ENCODE peak calls at places on chromosomes 4 and X, in six cellular contexts. One of them, this sample, is unnamed. For H3K79me1, the result is how much of the 10 kb centered on the place peaks cover.

GRCh38 chr4:78057135-78057599 is at the start of gene FRAS1:
- DNase-seq in neuronal stem cell: peak
- DNase-seq in IMR-90: no peak
- DNase-seq in H9: peak
- DNase-seq in mesendoderm: peak
- DNase-seq in mesenchymal stem cell: peak
- DNase-seq in this sample: peak

GRCh38 chr4:83535520-83535944 is 376 bp upstream of the GPAT3 start:
- DNase-seq in mesenchymal stem cell: peak
- DNase-seq in mesendoderm: peak
- DNase-seq in H9: peak
- DNase-seq in neuronal stem cell: peak
- DNase-seq in IMR-90: peak
- DNase-seq in this sample: peak

GRCh38 chr4:185524888-185525863 is 10.1 kb downstream of the PDLIM3 start:
- DNase-seq in mesendoderm: no peak
- DNase-seq in mesenchymal stem cell: peak
- DNase-seq in H9: no peak
- DNase-seq in IMR-90: peak
- DNase-seq in neuronal stem cell: no peak
- DNase-seq in this sample: no peak

GRCh38 chr4:78031457-78031856 is 25.7 kb upstream of the FRAS1 start:
- DNase-seq in IMR-90: no peak
- DNase-seq in mesendoderm: no peak
- DNase-seq in H9: no peak
- DNase-seq in mesenchymal stem cell: no peak
- DNase-seq in neuronal stem cell: no peak
- DNase-seq in this sample: no peak

GRCh38 chrX:83469551-83469950 is 38.5 kb upstream of the POU3F4 start:
- DNase-seq in IMR-90: peak
- DNase-seq in mesenchymal stem cell: no peak
- DNase-seq in H9: peak
- DNase-seq in mesendoderm: peak
- DNase-seq in neuronal stem cell: no peak
- DNase-seq in this sample: no peak

GRCh38 chrX:111083101-111083500 is 12.9 kb upstream of the PAK3 start:
- DNase-seq in IMR-90: no peak
- DNase-seq in neuronal stem cell: no peak
- DNase-seq in mesenchymal stem cell: no peak
- DNase-seq in H9: no peak
- DNase-seq in mesendoderm: no peak
- DNase-seq in this sample: no peak

GRCh38 chrX:23898412-23898959 is 9.3 kb downstream of the APOO start:
- DNase-seq in H9: no peak
- DNase-seq in neuronal stem cell: no peak
- DNase-seq in mesenchymal stem cell: peak
- DNase-seq in IMR-90: peak
- DNase-seq in mesendoderm: no peak
- DNase-seq in this sample: no peak

GRCh38 chr4:14008494-14008893 is 381.0 kb upstream of the BOD1L1 start:
- DNase-seq in H9: no peak
- DNase-seq in mesendoderm: no peak
- DNase-seq in IMR-90: no peak
- DNase-seq in mesenchymal stem cell: no peak
- DNase-seq in neuronal stem cell: no peak
- DNase-seq in this sample: no peak

GRCh38 chr4:21451032-21451431 is 497.5 kb downstream of the KCNIP4 start:
- DNase-seq in H9: no peak
- DNase-seq in mesendoderm: peak
- DNase-seq in neuronal stem cell: no peak
- DNase-seq in IMR-90: peak
- DNase-seq in mesenchymal stem cell: peak
- DNase-seq in this sample: no peak

GRCh38 chrX:44935640-44936039 is 62.7 kb downstream of the KDM6A start:
- DNase-seq in mesendoderm: no peak
- DNase-seq in H9: no peak
- DNase-seq in mesenchymal stem cell: no peak
- DNase-seq in IMR-90: no peak
- DNase-seq in neuronal stem cell: no peak
- DNase-seq in this sample: no peak

GRCh38 chr4:4761128-4761991 is 98.1 kb upstream of the MSX1 start:
- DNase-seq in neuronal stem cell: peak
- DNase-seq in H9: peak
- DNase-seq in IMR-90: no peak
- DNase-seq in mesenchymal stem cell: peak
- DNase-seq in mesendoderm: peak
- DNase-seq in this sample: peak

DNA sequence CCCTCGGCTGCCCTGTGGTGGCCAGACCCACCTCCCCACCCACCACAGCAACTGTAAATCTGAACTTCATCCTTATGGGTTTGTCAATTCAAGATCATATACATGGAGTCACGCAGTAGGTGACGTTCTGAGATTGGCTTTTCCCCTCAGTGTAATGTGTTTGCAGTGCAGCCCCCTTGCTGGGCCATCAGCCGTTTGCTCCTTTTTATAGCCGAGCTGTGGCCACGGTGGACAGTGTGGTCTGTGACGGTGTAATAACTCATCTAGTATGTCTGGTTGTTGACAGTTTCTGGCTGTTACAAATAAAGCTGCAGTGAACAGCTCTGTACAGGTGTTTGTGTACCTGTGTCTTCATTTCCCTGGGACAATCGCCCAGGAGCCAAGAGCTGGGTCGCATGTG is 10.7 kb upstream of the HTRA3 start:
- DNase-seq in mesendoderm: no peak
- DNase-seq in mesenchymal stem cell: no peak
- DNase-seq in H9: no peak
- DNase-seq in IMR-90: no peak
- DNase-seq in neuronal stem cell: no peak
- DNase-seq in this sample: no peak
- H3K79me1 ChIP-seq in mesendoderm: under half
- H3K79me1 ChIP-seq in mesenchymal stem cell: under half
- H3K79me1 ChIP-seq in H9: under half
- H3K79me1 ChIP-seq in IMR-90: under half
- H3K79me1 ChIP-seq in neuronal stem cell: under half
- H3K79me1 ChIP-seq in this sample: under half

DNA sequence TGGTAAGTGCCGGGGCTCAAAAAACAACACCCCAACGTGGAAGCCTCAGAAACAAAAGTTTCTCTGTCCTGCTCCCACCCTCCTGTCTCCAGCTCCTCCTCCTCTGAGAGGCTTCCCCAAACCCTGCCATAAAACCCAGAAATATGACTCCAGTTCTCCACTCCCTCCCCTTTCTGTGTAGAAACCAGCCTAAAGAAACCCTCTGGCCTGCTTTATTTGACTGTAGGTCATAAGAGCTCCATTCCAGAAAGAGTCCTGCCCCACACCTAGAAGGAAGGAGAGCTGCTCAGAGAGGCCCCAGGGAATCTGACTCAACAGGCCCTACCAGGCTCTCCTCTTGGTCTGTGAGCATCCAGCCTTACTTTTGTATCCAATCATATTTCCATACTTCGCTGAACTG is 872 bp upstream of the S100P start:
- DNase-seq in mesenchymal stem cell: no peak
- DNase-seq in H9: no peak
- DNase-seq in mesendoderm: no peak
- DNase-seq in IMR-90: peak
- DNase-seq in neuronal stem cell: no peak
- DNase-seq in this sample: no peak
- H3K79me1 ChIP-seq in mesenchymal stem cell: under half
- H3K79me1 ChIP-seq in H9: under half
- H3K79me1 ChIP-seq in mesendoderm: under half
- H3K79me1 ChIP-seq in IMR-90: under half
- H3K79me1 ChIP-seq in neuronal stem cell: under half
- H3K79me1 ChIP-seq in this sample: under half

GRCh38 chr4:173525118-173526033 is 4.7 kb downstream of the HAND2 start:
- DNase-seq in mesendoderm: peak
- DNase-seq in IMR-90: no peak
- DNase-seq in H9: peak
- DNase-seq in mesenchymal stem cell: peak
- DNase-seq in neuronal stem cell: no peak
- DNase-seq in this sample: peak
- H3K79me1 ChIP-seq in mesendoderm: under half
- H3K79me1 ChIP-seq in IMR-90: under half
- H3K79me1 ChIP-seq in H9: under half
- H3K79me1 ChIP-seq in mesenchymal stem cell: under half
- H3K79me1 ChIP-seq in neuronal stem cell: under half
- H3K79me1 ChIP-seq in this sample: under half

GRCh38 chr4:140255467-140255866 is 101.5 kb upstream of the MAML3 start:
- DNase-seq in mesenchymal stem cell: peak
- DNase-seq in mesendoderm: no peak
- DNase-seq in H9: no peak
- DNase-seq in IMR-90: peak
- DNase-seq in neuronal stem cell: no peak
- DNase-seq in this sample: no peak

GRCh38 chr4:140253556-140254027 is 99.6 kb upstream of the MAML3 start:
- DNase-seq in mesendoderm: no peak
- DNase-seq in H9: no peak
- DNase-seq in mesenchymal stem cell: no peak
- DNase-seq in IMR-90: no peak
- DNase-seq in neuronal stem cell: no peak
- DNase-seq in this sample: no peak

GRCh38 chr4:140256335-140256734 is 102.4 kb upstream of the MAML3 start:
- DNase-seq in mesendoderm: peak
- DNase-seq in neuronal stem cell: no peak
- DNase-seq in IMR-90: peak
- DNase-seq in H9: peak
- DNase-seq in mesenchymal stem cell: peak
- DNase-seq in this sample: no peak

GRCh38 chr4:140255919-140256318 is 101.9 kb upstream of the MAML3 start:
- DNase-seq in neuronal stem cell: no peak
- DNase-seq in mesenchymal stem cell: no peak
- DNase-seq in IMR-90: no peak
- DNase-seq in H9: no peak
- DNase-seq in mesendoderm: no peak
- DNase-seq in this sample: no peak

GRCh38 chr4:140254656-140255299 is 100.8 kb upstream of the MAML3 start:
- DNase-seq in mesendoderm: no peak
- DNase-seq in IMR-90: no peak
- DNase-seq in mesenchymal stem cell: peak
- DNase-seq in H9: no peak
- DNase-seq in neuronal stem cell: no peak
- DNase-seq in this sample: no peak
- H3K79me1 ChIP-seq in mesendoderm: under half
- H3K79me1 ChIP-seq in IMR-90: under half
- H3K79me1 ChIP-seq in mesenchymal stem cell: under half
- H3K79me1 ChIP-seq in H9: under half
- H3K79me1 ChIP-seq in neuronal stem cell: under half
- H3K79me1 ChIP-seq in this sample: under half

GRCh38 chr4:10168151-10168550 is 51.6 kb upstream of the WDR1 start:
- DNase-seq in mesenchymal stem cell: no peak
- DNase-seq in neuronal stem cell: no peak
- DNase-seq in mesendoderm: no peak
- DNase-seq in H9: no peak
- DNase-seq in IMR-90: no peak
- DNase-seq in this sample: no peak
- H3K79me1 ChIP-seq in mesenchymal stem cell: under half
- H3K79me1 ChIP-seq in neuronal stem cell: under half
- H3K79me1 ChIP-seq in mesendoderm: under half
- H3K79me1 ChIP-seq in H9: under half
- H3K79me1 ChIP-seq in IMR-90: under half
- H3K79me1 ChIP-seq in this sample: under half

GRCh38 chr4:10285028-10285427 is 168.4 kb upstream of the WDR1 start:
- DNase-seq in IMR-90: no peak
- DNase-seq in mesendoderm: no peak
- DNase-seq in neuronal stem cell: no peak
- DNase-seq in H9: no peak
- DNase-seq in mesenchymal stem cell: no peak
- DNase-seq in this sample: no peak

GRCh38 chr4:10283761-10284160 is 167.2 kb upstream of the WDR1 start:
- DNase-seq in H9: no peak
- DNase-seq in mesenchymal stem cell: no peak
- DNase-seq in neuronal stem cell: no peak
- DNase-seq in IMR-90: no peak
- DNase-seq in mesendoderm: no peak
- DNase-seq in this sample: no peak

GRCh38 chr4:10279261-10279660 is 162.7 kb upstream of the WDR1 start:
- DNase-seq in IMR-90: no peak
- DNase-seq in neuronal stem cell: no peak
- DNase-seq in mesenchymal stem cell: no peak
- DNase-seq in mesendoderm: no peak
- DNase-seq in H9: no peak
- DNase-seq in this sample: no peak

GRCh38 chr4:10278071-10278470 is 161.5 kb upstream of the WDR1 start:
- DNase-seq in H9: no peak
- DNase-seq in mesenchymal stem cell: no peak
- DNase-seq in mesendoderm: no peak
- DNase-seq in neuronal stem cell: no peak
- DNase-seq in IMR-90: no peak
- DNase-seq in this sample: no peak

DNA sequence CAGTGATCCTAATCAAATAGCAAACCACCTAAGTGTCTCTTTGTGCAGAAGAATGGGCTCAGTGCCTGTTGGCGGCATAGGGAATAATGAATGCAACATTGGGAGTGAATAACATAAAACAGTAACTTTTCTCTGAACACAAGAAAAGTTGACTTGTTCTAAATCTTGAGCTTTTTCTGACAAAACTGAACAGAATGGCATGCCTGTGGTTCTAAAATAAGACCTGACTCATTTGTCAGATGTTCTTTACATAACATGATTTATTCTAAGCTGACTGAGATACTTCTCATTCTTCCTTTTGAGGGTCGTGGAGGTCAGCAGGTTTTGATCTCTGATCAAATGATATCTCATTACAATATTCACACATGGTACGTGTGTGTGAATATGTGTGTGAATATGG is 165.4 kb upstream of the WDR1 start:
- DNase-seq in mesendoderm: no peak
- DNase-seq in H9: no peak
- DNase-seq in mesenchymal stem cell: no peak
- DNase-seq in IMR-90: no peak
- DNase-seq in neuronal stem cell: no peak
- DNase-seq in this sample: no peak
- H3K79me1 ChIP-seq in mesendoderm: under half
- H3K79me1 ChIP-seq in H9: under half
- H3K79me1 ChIP-seq in mesenchymal stem cell: under half
- H3K79me1 ChIP-seq in IMR-90: under half
- H3K79me1 ChIP-seq in neuronal stem cell: under half
- H3K79me1 ChIP-seq in this sample: under half

GRCh38 chr4:8195841-8196460 is 3.1 kb upstream of the SH3TC1 start:
- DNase-seq in mesendoderm: no peak
- DNase-seq in neuronal stem cell: no peak
- DNase-seq in mesenchymal stem cell: no peak
- DNase-seq in H9: no peak
- DNase-seq in IMR-90: no peak
- DNase-seq in this sample: no peak
- H3K79me1 ChIP-seq in mesendoderm: under half
- H3K79me1 ChIP-seq in neuronal stem cell: under half
- H3K79me1 ChIP-seq in mesenchymal stem cell: under half
- H3K79me1 ChIP-seq in H9: under half
- H3K79me1 ChIP-seq in IMR-90: under half
- H3K79me1 ChIP-seq in this sample: under half